ENCODE peak calls at places on chromosome 13, in four cellular contexts. U, V, N and F are unnamed samples.

GRCh38 chr13:49303533-49304252 is 56.0 kb downstream of the CDADC1 start:
- DNase-seq in N (no peak), V (no peak), U (no peak), F (no peak)

GRCh38 chr13:62302341-62302740 is 886.7 kb upstream of the PCDH20 start:
- DNase-seq in U (no peak), N (no peak), V (no peak), F (no peak)

GRCh38 chr13:49400755-49401659 is 42.9 kb downstream of the CAB39L start:
- DNase-seq in U (no peak), V (no peak), N (no peak), F (peak; percentile 21)

GRCh38 chr13:85500716-85501256 is 298.4 kb downstream of the SLITRK6 start:
- DNase-seq in U (no peak), N (no peak), V (no peak), F (no peak)

GRCh38 chr13:66559093-66559492 is 671.0 kb downstream of the PCDH9 start:
- DNase-seq in V (no peak), U (no peak), N (no peak), F (no peak)

GRCh38 chr13:98372886-98373285 is 195.8 kb upstream of the RNF113B start:
- DNase-seq in U (no peak), V (no peak), N (no peak), F (no peak)

GRCh38 chr13:52779028-52779612 is 39.5 kb upstream of the CNMD start:
- DNase-seq in U (no peak), V (no peak), N (no peak), F (no peak)

GRCh38 chr13:102703721-102704035 is 8.8 kb upstream of the METTL21C start:
- DNase-seq in V (no peak), N (no peak), U (no peak), F (no peak)

GRCh38 chr13:75310005-75310580 is 171.9 kb downstream of the TBC1D4 start:
- DNase-seq in V (no peak), U (no peak), N (no peak), F (no peak)

GRCh38 chr13:49208619-49209018 is 11.5 kb upstream of the MLNR start:
- DNase-seq in U (no peak), N (no peak), V (no peak), F (no peak)

GRCh38 chr13:44680746-44681355 is 104.7 kb upstream of the TSC22D1 start:
- DNase-seq in N (no peak), V (no peak), U (no peak), F (no peak)

GRCh38 chr13:48873081-48873480 is 102.6 kb upstream of the FNDC3A start:
- DNase-seq in U (no peak), V (no peak), N (no peak), F (no peak)

GRCh38 chr13:106527806-106528205 is 7.7 kb downstream of the EFNB2 start:
- DNase-seq in N (no peak), V (no peak), U (no peak), F (no peak)

GRCh38 chr13:113875829-113876228 is 12.0 kb upstream of the GAS6 start:
- DNase-seq in V (no peak), N (no peak), U (no peak), F (no peak)

GRCh38 chr13:29676941-29677452 is 81.5 kb upstream of the SLC7A1 start:
- DNase-seq in U (no peak), V (no peak), N (no peak), F (no peak)

GRCh38 chr13:30307194-30307965 is at the start of gene KATNAL1:
- DNase-seq in N (peak; percentile 15), V (peak; percentile 78), U (no peak), F (peak; percentile 83)

GRCh38 chr13:45419945-45420344 is 1.8 kb upstream of the SLC25A30 start:
- DNase-seq in V (no peak), N (no peak), U (no peak), F (no peak)

DNA sequence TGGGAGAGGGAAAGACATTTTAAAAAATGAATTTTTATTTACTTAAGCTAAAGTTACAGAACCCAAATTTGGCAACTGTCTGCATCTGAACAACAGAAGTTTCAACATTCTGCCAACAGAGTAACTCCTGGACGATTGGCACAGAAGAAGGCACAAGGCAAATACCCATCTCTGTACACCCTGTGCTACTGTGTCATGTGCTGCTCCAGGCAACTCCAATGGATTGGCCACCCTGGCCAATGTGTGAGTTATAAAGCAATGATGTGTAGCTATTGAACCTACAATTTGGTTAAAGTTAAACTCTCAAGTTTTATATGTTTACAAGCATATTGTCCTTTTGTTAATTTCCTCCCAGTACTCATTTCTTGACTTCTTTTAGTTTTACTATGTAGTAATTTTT is 6.1 kb downstream of the STARD13 start:
- DNase-seq in N (no peak), U (no peak), V (no peak), F (no peak)
- H3K4me1 ChIP-seq in N (no peaks in the 10 kb centered on the region), U (no peaks in the 10 kb centered on the region), V (peaks cover 75% of the 10 kb centered on the region), F (no peaks in the 10 kb centered on the region)

GRCh38 chr13:112575295-112575622 is 12.7 kb downstream of the TUBGCP3 start:
- DNase-seq in N (no peak), U (no peak), V (no peak), F (no peak)
- H3K4me1 ChIP-seq in N (peaks cover 3% of the 10 kb centered on the region), U (peaks cover 15% of the 10 kb centered on the region), V (peaks cover 39% of the 10 kb centered on the region), F (no peaks in the 10 kb centered on the region)

DNA sequence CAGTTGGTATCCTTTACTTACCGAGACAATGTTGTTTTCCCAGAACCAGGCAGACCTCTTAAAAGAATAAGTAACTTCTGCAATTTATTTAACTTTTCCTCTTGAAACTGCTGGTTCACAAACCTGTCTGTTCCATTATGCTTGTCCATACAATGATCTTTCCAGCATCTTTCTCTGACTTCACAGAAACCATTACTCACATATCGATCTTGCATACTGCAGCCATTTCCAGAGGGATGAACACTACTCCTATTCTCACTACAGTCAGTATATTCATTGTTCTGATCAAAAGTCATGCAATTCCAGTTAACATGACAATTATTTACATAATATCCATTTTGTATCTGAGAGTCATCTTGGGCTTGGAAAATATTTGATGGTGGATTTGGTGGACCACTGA is 2.8 kb downstream of the N4BP2L2 start:
- DNase-seq in U (no peak), V (no peak), N (no peak), F (no peak)
- H3K4me1 ChIP-seq in U (peaks cover 58% of the 10 kb centered on the region), V (peaks cover 64% of the 10 kb centered on the region), N (no peaks in the 10 kb centered on the region), F (peaks cover 8% of the 10 kb centered on the region)

GRCh38 chr13:21970172-21970571 is 299.3 kb downstream of the FGF9 start:
- DNase-seq in U (no peak), V (no peak), N (no peak), F (no peak)
- H3K4me1 ChIP-seq in U (no peaks in the 10 kb centered on the region), V (no peaks in the 10 kb centered on the region), N (no peaks in the 10 kb centered on the region), F (no peaks in the 10 kb centered on the region)

GRCh38 chr13:26324867-26325266 is 70.9 kb downstream of the CDK8 start:
- DNase-seq in V (no peak), N (no peak), U (no peak), F (no peak)

GRCh38 chr13:26324294-26324693 is 70.4 kb downstream of the CDK8 start:
- DNase-seq in N (no peak), U (no peak), V (no peak), F (no peak)

GRCh38 chr13:26320766-26321165 is 66.8 kb downstream of the CDK8 start:
- DNase-seq in N (no peak), U (no peak), V (no peak), F (no peak)

GRCh38 chr13:26323764-26324163 is 69.8 kb downstream of the CDK8 start:
- DNase-seq in N (no peak), U (no peak), V (no peak), F (no peak)

GRCh38 chr13:26323127-26323526 is 69.2 kb downstream of the CDK8 start:
- DNase-seq in U (no peak), N (no peak), V (no peak), F (no peak)
- H3K4me1 ChIP-seq in U (no peaks in the 10 kb centered on the region), N (no peaks in the 10 kb centered on the region), V (peaks cover 23% of the 10 kb centered on the region), F (no peaks in the 10 kb centered on the region)

DNA sequence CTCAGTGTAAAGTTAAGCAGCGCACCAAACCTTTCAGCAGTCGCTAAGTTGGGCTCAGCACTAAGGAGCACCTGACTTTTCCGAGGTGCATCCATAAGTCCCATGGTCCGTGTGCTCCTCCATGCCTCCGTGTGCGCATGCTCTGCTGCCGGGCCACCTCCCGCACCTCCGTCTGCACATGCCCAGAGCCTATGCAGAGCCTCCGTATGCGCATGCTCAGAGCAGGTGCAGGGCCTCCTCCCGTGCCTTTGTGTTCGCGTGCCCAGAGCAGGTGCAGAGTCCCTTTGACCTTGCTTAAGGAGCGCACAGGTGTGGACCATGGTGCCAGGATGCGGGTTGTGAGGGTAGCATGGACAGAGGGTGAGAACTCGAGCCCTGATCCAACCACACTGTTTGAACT is 46.0 kb downstream of the ATP11A start:
- DNase-seq in N (no peak), V (no peak), U (no peak), F (no peak)
- H3K4me1 ChIP-seq in N (peaks cover 15% of the 10 kb centered on the region), V (peaks cover 36% of the 10 kb centered on the region), U (no peaks in the 10 kb centered on the region), F (no peaks in the 10 kb centered on the region)

GRCh38 chr13:40981949-40982348 is 37.2 kb downstream of the ELF1 start:
- DNase-seq in U (no peak), N (no peak), V (no peak), F (no peak)
- H3K4me1 ChIP-seq in U (peaks cover 38% of the 10 kb centered on the region), N (no peaks in the 10 kb centered on the region), V (peaks cover 86% of the 10 kb centered on the region), F (no peaks in the 10 kb centered on the region)

GRCh38 chr13:79490326-79490725 is 9.4 kb downstream of the NDFIP2 start:
- DNase-seq in N (no peak), U (no peak), V (no peak), F (no peak)
- H3K4me1 ChIP-seq in N (peaks cover 3% of the 10 kb centered on the region), U (peaks cover 17% of the 10 kb centered on the region), V (peaks cover 31% of the 10 kb centered on the region), F (no peaks in the 10 kb centered on the region)